ENCODE peak calls at places on chromosomes 1 and 21, in nine cellular contexts. A is HepG2, E is HFFc6, N is glutamatergic neuron, M is fibroblast of mammary gland, Y is BJ, P is MCF 10A, F is thyroid gland, O is astrocyte of the spinal cord. W is an unnamed sample.

GRCh38 chr1:229832695-229833094 is 206.6 kb downstream of the URB2 start:
- DNase-seq in Y (no peak), E (no peak), P (no peak), A (peak; percentile 37), F (no peak), O (no peak), M (no peak), N (no peak), W (peak; percentile 22)

GRCh38 chr1:177227978-177228720 is 57.4 kb downstream of the BRINP2 start:
- DNase-seq in Y (no peak), A (no peak), P (no peak), E (no peak), M (no peak), F (no peak), N (no peak), O (no peak), W (no peak)

GRCh38 chr1:233293556-233294446 is 1.7 kb downstream of the PCNX2 start:
- DNase-seq in A (no peak), Y (no peak), P (no peak), N (no peak), F (no peak), E (no peak), M (no peak), O (no peak), W (no peak)

GRCh38 chr1:17603091-17603841 is 63.8 kb downstream of the ARHGEF10L start:
- DNase-seq in F (no peak), N (peak; percentile 90), E (no peak), O (no peak), Y (no peak), A (no peak), M (no peak), P (no peak), W (no peak)

GRCh38 chr1:225768662-225769426 is 8.8 kb upstream of the SRP9 start:
- DNase-seq in N (no peak), E (no peak), P (no peak), O (no peak), F (no peak), A (peak; percentile 87), Y (no peak), M (no peak), W (no peak)

GRCh38 chr1:201291917-201292316 is 8.6 kb downstream of the PKP1 start:
- DNase-seq in O (no peak), E (no peak), A (no peak), Y (no peak), N (no peak), F (no peak), P (no peak), M (no peak), W (no peak)

GRCh38 chr1:209873067-209873810 is 45.5 kb downstream of the UTP25 start:
- DNase-seq in E (no peak), N (no peak), Y (no peak), A (no peak), M (peak; percentile 85), P (peak; percentile 75), F (no peak), O (peak; percentile 81), W (no peak)

GRCh38 chr1:77889240-77889637 is 815 bp downstream of the NEXN start:
- DNase-seq in A (peak; percentile 24), O (peak; percentile 74), N (no peak), M (peak; percentile 76), E (peak; percentile 41), F (no peak), P (peak; percentile 53), Y (peak; percentile 19), W (no peak)

GRCh38 chr1:63593303-63593886 is at the start of gene PGM1:
- DNase-seq in F (peak; percentile 74), Y (peak; percentile 22), O (peak; percentile 69), N (peak; percentile 79), M (peak; percentile 76), A (peak; percentile 49), P (peak; percentile 72), E (peak; percentile 69), W (peak; percentile 70)

GRCh38 chr1:53739109-53739681 is at the start of gene GLIS1:
- DNase-seq in E (peak; percentile 54), Y (no peak), F (peak; percentile 85), M (peak; percentile 79), P (peak; percentile 86), N (peak; percentile 96), A (peak; percentile 69), O (peak; percentile 91), W (peak; percentile 91)

GRCh38 chr1:154411525-154411924 is 6.4 kb downstream of the IL6R start:
- DNase-seq in E (no peak), P (no peak), N (no peak), O (no peak), M (no peak), F (no peak), Y (no peak), A (no peak), W (no peak)

GRCh38 chr21:36120304-36120902 is 14.5 kb upstream of the CBR3 start:
- DNase-seq in P (no peak), F (no peak), Y (peak; percentile 56), O (no peak), M (no peak), N (no peak), A (no peak), E (no peak), W (no peak)

GRCh38 chr1:201676061-201676644 is 137.2 kb downstream of the NAV1 start:
- DNase-seq in M (peak; percentile 31), Y (no peak), N (no peak), O (peak; percentile 49), F (peak; percentile 74), A (no peak), P (peak; percentile 42), E (peak; percentile 18), W (peak; percentile 28)

GRCh38 chr1:183126000-183126366 is 60.1 kb upstream of the LAMC2 start:
- DNase-seq in Y (no peak), M (no peak), O (no peak), P (no peak), A (no peak), N (no peak), F (peak; percentile 47), E (no peak), W (no peak)
- TF ChIP-seq CTCF in Y (no peak), M (no peak), O (no peak), P (no peak), A (no peak), N (no peak), F (no peak), E (no peak), W (no peak)

DNA sequence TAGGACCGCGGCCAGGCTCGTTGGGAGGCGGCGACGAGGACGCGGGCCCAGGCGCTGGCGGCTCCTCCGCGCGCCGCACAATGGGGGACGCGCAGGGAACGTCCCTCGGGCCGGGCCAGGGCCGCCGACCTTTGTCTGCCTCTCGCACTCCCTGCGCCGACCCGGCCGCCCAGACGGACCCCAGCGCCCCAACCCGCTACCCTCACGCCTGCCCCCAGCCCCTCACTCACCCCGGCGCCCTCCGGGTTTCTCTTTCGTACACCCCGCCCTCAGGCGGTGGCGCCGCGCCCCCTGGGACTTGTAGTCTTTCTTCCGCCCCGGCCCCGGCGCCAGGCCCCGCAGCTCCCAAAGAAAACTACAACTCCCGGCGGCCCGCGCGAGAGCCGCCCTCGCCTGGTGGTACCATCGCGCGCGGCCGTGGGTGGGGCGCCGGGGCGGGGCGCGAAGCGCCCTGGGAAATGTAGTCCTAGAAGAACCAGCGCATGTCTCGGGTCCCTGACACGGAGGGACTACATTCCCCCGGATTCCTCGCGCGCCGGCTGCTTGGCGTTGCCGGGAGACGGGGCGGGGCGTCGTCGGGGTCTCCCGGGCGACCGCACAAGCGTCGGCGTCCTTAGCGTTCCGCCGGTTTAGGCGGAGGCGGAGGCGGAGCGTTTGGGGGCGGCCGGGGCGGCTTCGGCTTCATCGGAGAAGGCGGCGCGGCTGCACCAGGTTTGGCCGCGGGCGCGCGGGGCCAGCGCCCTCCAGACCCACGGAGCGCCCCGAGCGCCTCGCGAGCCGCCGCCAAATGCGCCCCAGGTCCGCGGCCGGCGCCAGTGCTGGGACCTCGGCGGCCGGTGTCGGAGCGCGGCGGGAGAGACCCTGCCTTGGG is at the start of gene C1orf159:
- DNase-seq in O (peak; percentile 99), P (peak; percentile 97), Y (peak; percentile 84), E (peak; percentile 97), N (peak; percentile 99), A (peak; percentile 95), F (peak; percentile 99), M (peak; percentile 96), W (peak; percentile 96)
- TF ChIP-seq CTCF in O (no peak), P (no peak), Y (no peak), E (peak; percentile 41), N (no peak), A (no peak), F (no peak), M (no peak), W (no peak)

DNA sequence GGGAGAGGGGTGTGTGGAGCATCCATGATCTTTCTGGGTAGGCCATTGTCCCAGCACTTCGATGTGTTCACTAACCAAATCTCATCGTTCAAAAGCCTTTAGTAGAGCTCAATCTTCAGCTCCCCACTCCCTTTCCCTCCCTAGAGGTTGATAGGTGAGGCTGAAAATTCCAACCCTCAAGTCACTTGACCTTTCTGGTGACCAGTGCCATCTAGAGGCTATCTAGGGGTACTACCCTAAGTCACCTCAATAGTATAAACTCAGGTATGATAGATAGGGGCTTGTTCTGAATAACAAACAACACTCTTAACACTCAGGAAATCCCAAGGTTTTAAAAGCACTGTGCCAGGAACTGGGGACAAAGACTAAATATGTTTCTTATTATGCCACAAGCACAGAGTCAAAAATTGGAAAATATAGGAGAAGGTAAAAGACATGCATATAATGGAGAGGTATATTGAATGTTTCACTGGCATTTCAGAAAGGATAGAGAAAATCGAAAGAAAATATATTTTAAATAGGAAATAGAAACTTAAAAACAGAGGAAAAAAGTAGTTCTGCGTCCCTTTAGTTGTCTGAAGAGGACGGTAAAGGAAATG is 42.9 kb upstream of the CD53 start:
- DNase-seq in N (no peak), E (no peak), F (no peak), M (peak; percentile 28), P (peak; percentile 62), Y (no peak), A (peak; percentile 54), O (no peak), W (peak; percentile 8)
- TF ChIP-seq CTCF in N (peak; percentile 85), E (peak; percentile 82), F (peak; percentile 26), M (peak; percentile 77), P (peak; percentile 79), Y (peak; percentile 79), A (peak; percentile 66), O (peak; percentile 44), W (peak; percentile 40)

GRCh38 chr1:27508139-27508665 is 18.2 kb upstream of the WASF2 start:
- DNase-seq in A (peak; percentile 60), Y (no peak), O (no peak), M (no peak), P (no peak), N (no peak), F (no peak), E (no peak), W (no peak)
- TF ChIP-seq CTCF in A (peak; percentile 57), Y (no peak), O (peak; percentile 16), M (no peak), P (no peak), N (no peak), F (no peak), E (no peak), W (no peak)

GRCh38 chr1:105399718-105400117 is 1650.0 kb downstream of the AMY1C start:
- DNase-seq in E (no peak), M (no peak), P (no peak), F (no peak), Y (no peak), N (no peak), O (no peak), A (no peak), W (no peak)
- TF ChIP-seq CTCF in E (no peak), M (no peak), P (no peak), F (no peak), Y (no peak), N (no peak), O (no peak), A (no peak), W (no peak)